ENCODE peak calls at places on chromosomes 5 and 9, in seven cellular contexts. One of them, this sample, is unnamed.

GRCh38 chr5:139863361-139863760 is 67.8 kb downstream of the PSD2 start:
- DNase-seq in stomach: no peak
- DNase-seq in heart left ventricle: peak; percentile 63
- DNase-seq in fibroblast of lung: peak; percentile 40
- DNase-seq in A549: no peak
- DNase-seq in astrocyte of the spinal cord: no peak
- DNase-seq in GM20000: no peak
- DNase-seq in this sample: no peak

GRCh38 chr9:6304232-6304631 is 23.9 kb upstream of the TPD52L3 start:
- DNase-seq in heart left ventricle: no peak
- DNase-seq in GM20000: no peak
- DNase-seq in astrocyte of the spinal cord: no peak
- DNase-seq in fibroblast of lung: no peak
- DNase-seq in stomach: no peak
- DNase-seq in A549: no peak
- DNase-seq in this sample: no peak

GRCh38 chr9:38084556-38084880 is 15.5 kb upstream of the SHB start:
- DNase-seq in stomach: no peak
- DNase-seq in A549: no peak
- DNase-seq in fibroblast of lung: no peak
- DNase-seq in GM20000: peak; percentile 2
- DNase-seq in astrocyte of the spinal cord: no peak
- DNase-seq in heart left ventricle: no peak
- DNase-seq in this sample: no peak

GRCh38 chr5:756865-757345 is 27.6 kb downstream of the ZDHHC11B start:
- DNase-seq in fibroblast of lung: no peak
- DNase-seq in heart left ventricle: peak; percentile 83
- DNase-seq in A549: no peak
- DNase-seq in stomach: peak; percentile 64
- DNase-seq in astrocyte of the spinal cord: no peak
- DNase-seq in GM20000: peak; percentile 34
- DNase-seq in this sample: peak; percentile 19

GRCh38 chr5:112293587-112293986 is 125.5 kb downstream of the EPB41L4A start:
- DNase-seq in fibroblast of lung: no peak
- DNase-seq in A549: no peak
- DNase-seq in heart left ventricle: no peak
- DNase-seq in stomach: no peak
- DNase-seq in GM20000: no peak
- DNase-seq in astrocyte of the spinal cord: no peak
- DNase-seq in this sample: no peak

GRCh38 chr9:90219548-90220118 is 423.0 kb downstream of the DIRAS2 start:
- DNase-seq in fibroblast of lung: no peak
- DNase-seq in A549: peak; percentile 28
- DNase-seq in astrocyte of the spinal cord: no peak
- DNase-seq in heart left ventricle: no peak
- DNase-seq in stomach: peak; percentile 41
- DNase-seq in GM20000: peak; percentile 32
- DNase-seq in this sample: peak; percentile 51

GRCh38 chr9:134178781-134179551 is 14.6 kb upstream of the RNU6ATAC start:
- DNase-seq in heart left ventricle: no peak
- DNase-seq in astrocyte of the spinal cord: peak; percentile 45
- DNase-seq in stomach: no peak
- DNase-seq in fibroblast of lung: peak; percentile 22
- DNase-seq in GM20000: no peak
- DNase-seq in A549: no peak
- DNase-seq in this sample: no peak

GRCh38 chr5:45648744-45649143 is 47.4 kb downstream of the HCN1 start:
- DNase-seq in stomach: no peak
- DNase-seq in fibroblast of lung: no peak
- DNase-seq in A549: no peak
- DNase-seq in GM20000: no peak
- DNase-seq in astrocyte of the spinal cord: no peak
- DNase-seq in heart left ventricle: no peak
- DNase-seq in this sample: no peak

GRCh38 chr5:161691911-161692310 is 6.4 kb downstream of the GABRA6 start:
- DNase-seq in fibroblast of lung: no peak
- DNase-seq in heart left ventricle: no peak
- DNase-seq in astrocyte of the spinal cord: no peak
- DNase-seq in GM20000: no peak
- DNase-seq in stomach: no peak
- DNase-seq in A549: no peak
- DNase-seq in this sample: no peak

GRCh38 chr5:76790632-76791290 is 28.1 kb upstream of the F2RL1 start:
- DNase-seq in heart left ventricle: peak; percentile 25
- DNase-seq in stomach: no peak
- DNase-seq in A549: peak; percentile 76
- DNase-seq in GM20000: no peak
- DNase-seq in astrocyte of the spinal cord: peak; percentile 99
- DNase-seq in fibroblast of lung: peak; percentile 99
- DNase-seq in this sample: no peak

GRCh38 chr5:38650540-38651275 is 94.3 kb upstream of the LIFR start:
- DNase-seq in fibroblast of lung: peak; percentile 29
- DNase-seq in A549: no peak
- DNase-seq in astrocyte of the spinal cord: peak; percentile 64
- DNase-seq in GM20000: no peak
- DNase-seq in heart left ventricle: no peak
- DNase-seq in stomach: no peak
- DNase-seq in this sample: no peak

GRCh38 chr5:135557034-135557838 is 21.5 kb upstream of the NEUROG1 start:
- DNase-seq in A549: no peak
- DNase-seq in stomach: no peak
- DNase-seq in heart left ventricle: no peak
- DNase-seq in fibroblast of lung: no peak
- DNase-seq in astrocyte of the spinal cord: no peak
- DNase-seq in GM20000: no peak
- DNase-seq in this sample: no peak

GRCh38 chr9:36566813-36567217 is 5.9 kb upstream of the MELK start:
- DNase-seq in fibroblast of lung: no peak
- DNase-seq in stomach: peak; percentile 55
- DNase-seq in heart left ventricle: no peak
- DNase-seq in GM20000: no peak
- DNase-seq in A549: peak; percentile 52
- DNase-seq in astrocyte of the spinal cord: peak; percentile 44
- DNase-seq in this sample: no peak

GRCh38 chr9:34403554-34404380 is 27.1 kb upstream of the MYORG start:
- DNase-seq in A549: peak; percentile 73
- DNase-seq in heart left ventricle: peak; percentile 66
- DNase-seq in astrocyte of the spinal cord: peak; percentile 66
- DNase-seq in fibroblast of lung: peak; percentile 70
- DNase-seq in GM20000: peak; percentile 71
- DNase-seq in stomach: peak; percentile 77
- DNase-seq in this sample: peak; percentile 57

DNA sequence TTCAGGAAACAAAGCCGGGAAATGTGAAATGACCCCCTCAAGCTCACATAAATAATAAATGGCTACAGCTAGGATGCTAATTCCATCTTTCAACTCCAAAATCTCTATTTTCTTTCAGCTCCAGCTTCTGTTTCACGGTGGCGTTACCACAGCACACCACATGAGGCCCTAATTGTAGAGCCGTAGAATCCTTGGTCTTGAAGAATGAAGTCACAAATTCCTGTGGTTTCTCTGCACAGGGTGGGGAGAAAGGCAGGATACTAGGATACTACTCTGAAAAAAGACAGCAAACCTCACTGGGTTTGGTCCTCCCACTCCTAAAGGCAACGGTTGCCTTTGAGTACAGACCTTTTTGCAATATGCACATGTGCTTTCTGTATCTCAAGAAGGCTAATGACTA is 13.9 kb upstream of the RARS1 start:
- DNase-seq in fibroblast of lung: peak; percentile 92
- DNase-seq in astrocyte of the spinal cord: peak; percentile 95
- DNase-seq in stomach: no peak
- DNase-seq in heart left ventricle: no peak
- DNase-seq in GM20000: no peak
- DNase-seq in A549: no peak
- DNase-seq in this sample: no peak
- TF ChIP-seq CTCF in fibroblast of lung: peak; percentile 52
- TF ChIP-seq CTCF in astrocyte of the spinal cord: peak; percentile 51
- TF ChIP-seq CTCF in stomach: no peak
- TF ChIP-seq CTCF in heart left ventricle: no peak
- TF ChIP-seq CTCF in GM20000: no peak
- TF ChIP-seq CTCF in A549: no peak
- TF ChIP-seq CTCF in this sample: no peak

GRCh38 chr5:133754575-133755169 is 142.3 kb upstream of the FSTL4 start:
- DNase-seq in astrocyte of the spinal cord: no peak
- DNase-seq in A549: peak; percentile 44
- DNase-seq in GM20000: peak; percentile 46
- DNase-seq in fibroblast of lung: peak; percentile 20
- DNase-seq in stomach: peak; percentile 40
- DNase-seq in heart left ventricle: no peak
- DNase-seq in this sample: peak; percentile 47
- TF ChIP-seq CTCF in astrocyte of the spinal cord: peak; percentile 67
- TF ChIP-seq CTCF in A549: peak; percentile 51
- TF ChIP-seq CTCF in GM20000: peak; percentile 58
- TF ChIP-seq CTCF in fibroblast of lung: peak; percentile 44
- TF ChIP-seq CTCF in stomach: peak; percentile 31
- TF ChIP-seq CTCF in heart left ventricle: peak; percentile 58
- TF ChIP-seq CTCF in this sample: peak; percentile 59

GRCh38 chr5:61331407-61332368 is at the start of gene ZSWIM6:
- DNase-seq in stomach: peak; percentile 100
- DNase-seq in astrocyte of the spinal cord: peak; percentile 100
- DNase-seq in heart left ventricle: peak; percentile 99
- DNase-seq in fibroblast of lung: peak; percentile 100
- DNase-seq in GM20000: peak; percentile 99
- DNase-seq in A549: peak; percentile 93
- DNase-seq in this sample: peak; percentile 97

GRCh38 chr5:61332369-61332745 is 299 bp downstream of the ZSWIM6 start:
- DNase-seq in stomach: peak; percentile 41
- DNase-seq in A549: no peak
- DNase-seq in fibroblast of lung: no peak
- DNase-seq in GM20000: peak; percentile 59
- DNase-seq in astrocyte of the spinal cord: no peak
- DNase-seq in heart left ventricle: peak; percentile 44
- DNase-seq in this sample: peak; percentile 33

GRCh38 chr5:61330341-61330878 is 1.6 kb upstream of the ZSWIM6 start:
- DNase-seq in heart left ventricle: peak; percentile 43
- DNase-seq in GM20000: no peak
- DNase-seq in fibroblast of lung: peak; percentile 68
- DNase-seq in A549: peak; percentile 59
- DNase-seq in astrocyte of the spinal cord: peak; percentile 79
- DNase-seq in stomach: no peak
- DNase-seq in this sample: no peak

GRCh38 chr5:61329729-61330128 is 2.3 kb upstream of the ZSWIM6 start:
- DNase-seq in heart left ventricle: no peak
- DNase-seq in fibroblast of lung: peak; percentile 36
- DNase-seq in astrocyte of the spinal cord: no peak
- DNase-seq in GM20000: peak; percentile 35
- DNase-seq in stomach: no peak
- DNase-seq in A549: peak; percentile 21
- DNase-seq in this sample: peak; percentile 31

DNA sequence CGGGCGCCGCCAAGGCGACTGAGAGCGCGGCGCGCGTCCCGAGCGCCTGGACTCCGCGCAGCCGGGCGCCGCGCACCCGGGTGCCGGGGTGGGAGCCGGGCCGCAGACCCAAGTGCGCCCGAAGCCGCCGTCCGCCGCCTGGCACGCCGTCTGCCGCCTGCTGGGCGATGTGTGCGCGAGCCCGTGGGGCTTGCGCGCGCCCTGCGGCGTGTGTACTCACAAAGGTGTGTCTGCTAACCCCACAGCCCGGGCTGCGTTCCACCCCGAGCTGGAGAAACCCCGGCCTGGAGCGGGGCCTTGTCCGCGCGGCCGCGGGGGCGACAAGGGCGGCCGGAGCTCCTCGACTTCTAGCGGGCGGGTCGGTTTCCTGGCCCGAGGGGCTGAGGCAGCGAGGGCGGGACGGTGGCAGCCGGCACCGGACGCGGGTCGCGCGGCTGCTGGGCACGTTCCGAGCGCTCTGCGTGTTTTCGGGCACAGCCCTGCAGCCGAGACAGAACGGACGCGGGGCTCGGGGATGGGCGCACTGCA is 1.1 kb upstream of the ZSWIM6 start:
- DNase-seq in astrocyte of the spinal cord: peak; percentile 79
- DNase-seq in GM20000: peak; percentile 67
- DNase-seq in heart left ventricle: peak; percentile 72
- DNase-seq in stomach: peak; percentile 91
- DNase-seq in fibroblast of lung: peak; percentile 78
- DNase-seq in A549: peak; percentile 70
- DNase-seq in this sample: peak; percentile 46
- TF ChIP-seq CTCF in astrocyte of the spinal cord: peak; percentile 40
- TF ChIP-seq CTCF in GM20000: peak; percentile 32
- TF ChIP-seq CTCF in heart left ventricle: peak; percentile 64
- TF ChIP-seq CTCF in stomach: peak; percentile 34
- TF ChIP-seq CTCF in fibroblast of lung: peak; percentile 33
- TF ChIP-seq CTCF in A549: peak; percentile 42
- TF ChIP-seq CTCF in this sample: peak; percentile 50

GRCh38 chr9:4678679-4679267 is 596 bp upstream of the CDC37L1 start:
- DNase-seq in GM20000: no peak
- DNase-seq in fibroblast of lung: peak; percentile 67
- DNase-seq in heart left ventricle: peak; percentile 23
- DNase-seq in stomach: no peak
- DNase-seq in astrocyte of the spinal cord: peak; percentile 69
- DNase-seq in A549: no peak
- DNase-seq in this sample: no peak

GRCh38 chr9:4680178-4680535 is 788 bp downstream of the CDC37L1 start:
- DNase-seq in astrocyte of the spinal cord: peak; percentile 35
- DNase-seq in heart left ventricle: no peak
- DNase-seq in GM20000: no peak
- DNase-seq in stomach: no peak
- DNase-seq in A549: no peak
- DNase-seq in fibroblast of lung: peak; percentile 22
- DNase-seq in this sample: no peak

GRCh38 chr9:4680750-4681149 is 1.4 kb downstream of the CDC37L1 start:
- DNase-seq in fibroblast of lung: peak; percentile 35
- DNase-seq in A549: no peak
- DNase-seq in stomach: no peak
- DNase-seq in astrocyte of the spinal cord: no peak
- DNase-seq in heart left ventricle: no peak
- DNase-seq in GM20000: no peak
- DNase-seq in this sample: no peak

GRCh38 chr9:4677392-4677791 is 2.0 kb upstream of the CDC37L1 start:
- DNase-seq in heart left ventricle: no peak
- DNase-seq in stomach: no peak
- DNase-seq in fibroblast of lung: no peak
- DNase-seq in A549: no peak
- DNase-seq in GM20000: no peak
- DNase-seq in astrocyte of the spinal cord: no peak
- DNase-seq in this sample: no peak

DNA sequence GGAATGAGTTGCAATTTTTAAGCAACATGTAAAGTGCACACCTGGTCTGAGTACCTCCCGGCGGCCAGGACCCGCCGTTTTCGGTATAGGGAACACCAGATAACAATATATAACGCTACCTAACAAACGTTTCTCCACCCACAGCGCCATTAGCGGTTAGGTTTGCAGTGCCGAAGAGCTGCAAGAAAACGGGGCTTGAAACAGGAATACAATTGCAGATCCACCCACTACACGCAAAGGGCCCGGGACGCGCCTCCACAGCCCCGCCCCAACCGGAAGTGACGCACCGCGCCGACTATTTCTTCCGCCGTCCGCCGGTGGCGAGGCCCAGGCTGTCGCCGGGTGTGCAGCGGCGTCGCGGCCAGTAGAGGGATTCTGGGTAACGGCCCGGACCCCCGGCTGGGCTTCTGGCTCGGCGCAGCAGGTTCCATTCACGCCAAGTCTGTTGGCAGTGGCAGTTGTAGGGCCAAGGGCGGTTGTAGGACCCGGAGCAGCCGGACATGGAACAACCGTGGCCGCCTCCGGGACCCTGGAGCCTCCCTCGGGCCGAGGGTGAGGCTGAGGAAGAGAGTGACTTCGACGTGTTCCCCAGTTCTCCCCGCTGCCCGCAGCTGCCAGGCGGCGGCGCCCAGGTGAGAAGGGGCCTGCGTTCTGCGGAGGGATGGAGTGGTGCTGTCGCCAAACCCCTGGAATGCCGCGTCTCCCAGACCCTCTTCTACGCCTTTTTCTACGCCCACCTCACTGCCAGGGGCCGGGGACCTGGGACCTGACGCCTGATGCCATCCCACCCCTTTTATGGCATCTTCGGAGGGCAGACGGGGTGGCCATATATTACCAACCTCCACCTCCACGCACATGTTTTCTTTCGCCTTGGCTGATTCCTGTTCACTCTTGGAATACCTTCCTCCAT is at the start of gene CDC37L1:
- DNase-seq in heart left ventricle: peak; percentile 99
- DNase-seq in GM20000: peak; percentile 92
- DNase-seq in A549: peak; percentile 91
- DNase-seq in stomach: peak; percentile 99
- DNase-seq in astrocyte of the spinal cord: peak; percentile 97
- DNase-seq in fibroblast of lung: peak; percentile 97
- DNase-seq in this sample: peak; percentile 95
- TF ChIP-seq CTCF in heart left ventricle: peak; percentile 75
- TF ChIP-seq CTCF in GM20000: peak; percentile 38
- TF ChIP-seq CTCF in A549: peak; percentile 21
- TF ChIP-seq CTCF in stomach: peak; percentile 80
- TF ChIP-seq CTCF in astrocyte of the spinal cord: peak; percentile 50
- TF ChIP-seq CTCF in fibroblast of lung: peak; percentile 51
- TF ChIP-seq CTCF in this sample: peak; percentile 37

This sample was measured in GM10248.